ENCODE peak calls at places on chromosomes 4 and X, in seven cellular contexts. J, M, R, E, F, V and Y are unnamed samples.
A peak's percentile ranks its signal among the peaks of the same experiment; 100 is the strongest.

GRCh38 chr4:98571161-98571786 is 87.1 kb downstream of the TSPAN5 start:
- DNase-seq in J (no peak), M (no peak), R (no peak), E (no peak), F (no peak), V (no peak), Y (no peak)

GRCh38 chrX:1485033-1485432 is 32.3 kb upstream of the ASMTL start:
- DNase-seq in J (no peak), M (no peak), R (no peak), E (no peak), F (no peak), V (no peak), Y (no peak)

GRCh38 chr4:110620352-110621327 is 2.2 kb downstream of the PITX2 start:
- DNase-seq in J (no peak), M (no peak), R (no peak), E (no peak), F (no peak), V (no peak), Y (no peak)

GRCh38 chrX:155612312-155613224 is at the start of gene TMLHE:
- DNase-seq in J (peak; percentile 57), M (peak; percentile 56), R (peak; percentile 65), E (peak; percentile 13), F (peak; percentile 84), V (peak; percentile 46), Y (peak; percentile 59)

GRCh38 chr4:36651253-36651652 is 369.8 kb downstream of the DTHD1 start:
- DNase-seq in J (no peak), M (no peak), R (no peak), E (no peak), F (no peak), V (no peak), Y (no peak)

GRCh38 chr4:7326306-7326692 is 108.4 kb downstream of the PSAPL1 start:
- DNase-seq in J (no peak), M (no peak), R (no peak), E (no peak), F (peak; percentile 46), V (no peak), Y (no peak)

GRCh38 chr4:26787461-26788340 is 72.9 kb upstream of the STIM2 start:
- DNase-seq in J (peak; percentile 78), M (no peak), R (peak; percentile 80), E (no peak), F (peak; percentile 67), V (peak; percentile 28), Y (no peak)

GRCh38 chr4:87029356-87029755 is 94.5 kb downstream of the AFF1 start:
- DNase-seq in J (no peak), M (no peak), R (peak; percentile 42), E (no peak), F (no peak), V (no peak), Y (no peak)

GRCh38 chr4:125719987-125720386 is 405.2 kb downstream of the FAT4 start:
- DNase-seq in J (peak; percentile 36), M (no peak), R (no peak), E (no peak), F (no peak), V (peak; percentile 61), Y (no peak)

DNA sequence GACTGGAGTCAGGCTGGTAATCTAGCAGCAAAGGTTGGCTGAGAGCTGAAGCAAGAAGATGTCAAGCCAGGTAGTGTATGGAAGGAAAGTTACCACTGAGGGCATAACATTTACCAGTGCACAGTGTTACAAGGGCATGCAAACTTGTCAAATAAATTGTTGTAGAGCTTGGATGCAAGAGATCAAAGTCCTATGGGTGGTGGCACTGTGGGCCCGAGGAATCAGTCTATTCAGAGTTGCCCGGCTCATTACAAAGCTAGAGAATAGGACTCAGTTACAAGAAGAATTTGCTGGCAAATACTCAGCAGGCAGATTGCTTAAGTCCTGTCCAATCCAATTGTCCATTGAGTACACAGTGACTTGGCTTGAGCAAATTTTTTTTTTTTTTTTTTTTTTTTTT is 2043.8 kb downstream of the ARAP2 start:
- DNase-seq in J (no peak), M (no peak), R (no peak), E (no peak), F (no peak), V (no peak), Y (no peak)
- H3K4me3 ChIP-seq in J (no peak overlapping the region), M (no peak overlapping the region), R (no peak overlapping the region), E (no peak overlapping the region), F (no peak overlapping the region), V (no peak overlapping the region), Y (no peak overlapping the region)

GRCh38 chr4:3388461-3389185 is 53.1 kb upstream of the HGFAC start:
- DNase-seq in J (peak; percentile 65), M (no peak), R (peak; percentile 87), E (peak; percentile 68), F (peak; percentile 65), V (no peak), Y (no peak)

GRCh38 chr4:3385719-3386440 is 55.9 kb upstream of the HGFAC start:
- DNase-seq in J (no peak), M (no peak), R (no peak), E (no peak), F (peak; percentile 54), V (no peak), Y (no peak)

GRCh38 chr4:3387943-3388348 is 53.8 kb upstream of the HGFAC start:
- DNase-seq in J (peak; percentile 19), M (peak; percentile 48), R (peak; percentile 25), E (no peak), F (peak; percentile 93), V (no peak), Y (peak; percentile 89)

GRCh38 chr4:3386486-3386885 is 55.3 kb upstream of the HGFAC start:
- DNase-seq in J (no peak), M (no peak), R (no peak), E (no peak), F (no peak), V (no peak), Y (no peak)

GRCh38 chr4:3387154-3387942 is 54.4 kb upstream of the HGFAC start:
- DNase-seq in J (no peak), M (no peak), R (no peak), E (no peak), F (peak; percentile 58), V (no peak), Y (no peak)
- H3K4me3 ChIP-seq in J (no peak overlapping the region), M (peak overlapping the region; percentile 40), R (no peak overlapping the region), E (no peak overlapping the region), F (peak overlapping the region; percentile 40), V (no peak overlapping the region), Y (no peak overlapping the region)

GRCh38 chr4:185036019-185036418 is 17.7 kb downstream of the HELT start:
- DNase-seq in J (no peak), M (no peak), R (no peak), E (no peak), F (no peak), V (no peak), Y (no peak)

GRCh38 chr4:185031611-185032010 is 13.3 kb downstream of the HELT start:
- DNase-seq in J (no peak), M (no peak), R (no peak), E (no peak), F (no peak), V (no peak), Y (peak; percentile 18)

GRCh38 chr4:185035284-185035683 is 17.0 kb downstream of the HELT start:
- DNase-seq in J (no peak), M (no peak), R (no peak), E (no peak), F (no peak), V (no peak), Y (no peak)

GRCh38 chr4:185033072-185033471 is 14.8 kb downstream of the HELT start:
- DNase-seq in J (no peak), M (no peak), R (no peak), E (no peak), F (no peak), V (no peak), Y (no peak)

DNA sequence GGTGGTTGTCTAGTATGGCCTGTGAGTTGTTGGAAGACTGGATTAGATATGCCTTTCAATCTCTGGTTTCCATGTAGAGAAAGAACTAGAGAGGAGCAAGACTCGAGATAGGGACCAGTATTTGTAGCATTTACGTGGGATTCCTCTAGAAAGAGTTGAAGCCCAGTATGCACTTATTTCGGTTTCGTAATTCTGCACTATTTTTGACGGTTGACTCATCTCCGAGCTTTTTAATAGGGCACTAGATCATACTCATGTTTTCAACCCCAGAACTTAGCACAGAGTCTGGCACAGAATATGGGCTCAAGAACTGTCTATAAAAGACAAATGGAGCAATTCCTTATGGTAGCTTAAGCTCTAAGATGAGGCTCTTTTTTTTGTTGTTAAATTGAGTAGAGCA is 15.7 kb downstream of the HELT start:
- DNase-seq in J (no peak), M (no peak), R (no peak), E (no peak), F (no peak), V (no peak), Y (peak; percentile 7)
- H3K4me3 ChIP-seq in J (no peak overlapping the region), M (no peak overlapping the region), R (no peak overlapping the region), E (no peak overlapping the region), F (no peak overlapping the region), V (no peak overlapping the region), Y (no peak overlapping the region)

DNA sequence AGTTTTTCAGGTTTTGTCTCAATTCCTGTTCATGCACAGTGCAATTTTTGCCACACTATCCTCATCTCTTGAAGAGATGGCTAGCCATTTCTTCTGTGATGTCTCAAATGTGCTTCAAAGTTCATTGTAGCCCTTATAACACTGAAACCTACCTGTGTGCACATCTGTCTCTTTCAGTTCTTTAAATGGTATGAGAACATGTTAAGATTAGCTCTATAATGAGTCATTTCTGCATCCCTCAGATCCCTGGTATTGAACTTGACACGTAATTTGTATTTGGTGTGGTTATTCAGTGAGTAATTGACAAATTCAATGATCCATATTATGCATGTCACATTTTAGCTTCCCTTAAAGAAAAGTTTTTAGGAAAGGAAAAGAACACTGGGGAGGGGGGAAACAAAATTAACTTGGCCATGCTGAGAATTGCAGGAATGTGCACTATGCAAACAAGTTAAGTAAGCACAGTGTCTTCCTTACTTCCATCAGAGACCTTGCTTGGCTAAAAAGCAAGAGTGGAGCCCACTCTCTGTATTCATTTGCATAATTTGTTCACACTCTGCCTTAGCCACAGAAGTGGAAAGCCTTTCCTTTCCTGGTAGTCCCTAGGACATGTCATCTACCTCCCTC is 659.8 kb upstream of the MAGEB2 start:
- DNase-seq in J (no peak), M (no peak), R (no peak), E (no peak), F (no peak), V (no peak), Y (no peak)
- H3K4me3 ChIP-seq in J (no peak overlapping the region), M (no peak overlapping the region), R (no peak overlapping the region), E (no peak overlapping the region), F (no peak overlapping the region), V (no peak overlapping the region), Y (no peak overlapping the region)